ENCODE peak calls at places on chromosomes 7 and 10, in five cellular contexts. G is SK-N-MC; P is adrenal gland; S is stimulated activated CD4-positive, alpha-beta T cell treated with anti-CD3 and anti-CD28 coated beads, Interleukin-4, amount 100 ng/mL, for 4 hours; B is thoracic aorta. E is an unnamed sample.
A peak's percentile ranks its signal among the peaks of the same experiment; 100 is the strongest.

GRCh38 chr10:5710854-5711253 is 26.2 kb downstream of the TASOR2 start:
- DNase-seq in G (no peak), B (no peak), S (no peak), P (no peak), E (no peak)

GRCh38 chr10:131898713-131899112 is 2.1 kb upstream of the PPP2R2D start:
- DNase-seq in P (no peak), S (no peak), G (no peak), B (no peak), E (no peak)

GRCh38 chr7:45033261-45033930 is 33.4 kb downstream of the CCM2 start:
- DNase-seq in S (no peak), G (no peak), P (no peak), B (no peak), E (no peak)

GRCh38 chr10:89115876-89116627 is 91.1 kb downstream of the CH25H start:
- DNase-seq in S (no peak), G (no peak), P (no peak), B (no peak), E (peak; percentile 75)

GRCh38 chr7:50940621-50941020 is 157.9 kb upstream of the GRB10 start:
- DNase-seq in S (no peak), G (no peak), P (no peak), B (no peak), E (no peak)

GRCh38 chr7:20514364-20514763 is 101.1 kb upstream of the ABCB5 start:
- DNase-seq in B (no peak), P (peak; percentile 54), S (no peak), G (peak; percentile 88), E (peak; percentile 72)

GRCh38 chr10:14325325-14325955 is 5.3 kb downstream of the FRMD4A start:
- DNase-seq in P (peak; percentile 14), B (peak; percentile 3), S (peak; percentile 62), G (no peak), E (peak; percentile 38)

GRCh38 chr7:44275829-44276570 is 49.4 kb downstream of the CAMK2B start:
- DNase-seq in P (no peak), G (peak; percentile 51), B (no peak), S (no peak), E (no peak)

GRCh38 chr10:32947586-32947985 is 10.4 kb downstream of the ITGB1 start:
- DNase-seq in B (no peak), P (no peak), G (no peak), S (no peak), E (no peak)

GRCh38 chr7:96061844-96062243 is 260.1 kb downstream of the SLC25A13 start:
- DNase-seq in B (no peak), S (no peak), P (peak; percentile 41), G (no peak), E (peak; percentile 4)

GRCh38 chr7:91566333-91566732 is 302.1 kb downstream of the FZD1 start:
- DNase-seq in S (no peak), P (no peak), B (no peak), G (peak; percentile 22), E (no peak)

GRCh38 chr10:121069061-121069850 is 218.1 kb downstream of the WDR11 start:
- DNase-seq in B (no peak), S (no peak), P (peak; percentile 49), G (no peak), E (no peak)

GRCh38 chr10:99906470-99906869 is 103.3 kb downstream of the DNMBP start:
- DNase-seq in P (peak; percentile 89), B (peak; percentile 23), S (no peak), G (no peak), E (peak; percentile 75)

GRCh38 chr10:104262055-104262454 is 6.9 kb upstream of the GSTO2 start:
- DNase-seq in P (no peak), B (no peak), S (no peak), G (no peak), E (no peak)

E was measured in fibroblast of pulmonary artery.